ENCODE peak calls at places on chromosomes 11 and 22, in seven cellular contexts. M is WTC11; H is Right ventricle myocardium inferior; N is nucleus accumbens; O is activated T-helper 1 cell treated with anti-CD3 and anti-CD28 coated beads, Interleukin-12 subunit alpha, Interleukin-12 subunit beta, Interleukin-2, Interleukin-4 antibody, amounts not matched to agents 30 ng/mL and 10 ng/mL and 1 ng/mL, durations not matched to agents 14 hours and 24 hours and 36 hours; Z is ACHN; J is IMR-90. T is an unnamed sample.
A peak's percentile ranks its signal among the peaks of the same experiment; 100 is the strongest.

GRCh38 chr11:12042215-12042676 is 33.8 kb upstream of the DKK3 start:
- DNase-seq in M (no peak), J (peak; percentile 99), N (no peak), H (no peak), O (no peak), Z (peak; percentile 97), T (no peak)

GRCh38 chr22:50340157-50340879 is 2.8 kb upstream of the PPP6R2 start:
- DNase-seq in J (no peak), Z (peak; percentile 9), N (no peak), H (no peak), M (no peak), O (no peak), T (no peak)

GRCh38 chr22:39207141-39208012 is 37.4 kb downstream of the PDGFB start:
- DNase-seq in N (no peak), O (no peak), Z (no peak), J (peak; percentile 11), H (no peak), M (no peak), T (no peak)

GRCh38 chr11:11027271-11027670 is 169.4 kb upstream of the ZBED5 start:
- DNase-seq in H (no peak), O (no peak), Z (no peak), N (no peak), J (peak; percentile 85), M (no peak), T (no peak)

GRCh38 chr11:85086511-85087284 is 540.4 kb downstream of the DLG2 start:
- DNase-seq in O (no peak), M (no peak), J (peak; percentile 52), Z (no peak), N (no peak), H (no peak), T (no peak)

GRCh38 chr22:35022291-35022690 is 43.7 kb upstream of the ISX start:
- DNase-seq in M (no peak), O (no peak), H (no peak), Z (no peak), J (no peak), N (no peak), T (no peak)

GRCh38 chr22:45945621-45946020 is 31.3 kb downstream of the WNT7B start:
- DNase-seq in H (no peak), J (no peak), O (no peak), M (no peak), Z (no peak), N (no peak), T (no peak)

GRCh38 chr22:22531770-22532546 is 11.9 kb upstream of the ZNF280A start:
- DNase-seq in H (no peak), M (no peak), O (no peak), Z (no peak), J (no peak), N (no peak), T (no peak)

GRCh38 chr22:29226246-29226981 is 20.7 kb downstream of the EMID1 start:
- DNase-seq in N (no peak), O (no peak), M (no peak), H (no peak), Z (no peak), J (no peak), T (no peak)

GRCh38 chr11:23509023-23509422 is 648.7 kb upstream of the CCDC179 start:
- DNase-seq in H (no peak), Z (no peak), N (no peak), J (peak; percentile 88), O (no peak), M (no peak), T (no peak)

GRCh38 chr22:40345801-40346177 is 511 bp upstream of the ADSL start:
- DNase-seq in O (peak; percentile 41), H (no peak), M (peak; percentile 38), N (no peak), J (no peak), Z (peak; percentile 40), T (no peak)

GRCh38 chr11:46916669-46917108 is 1.7 kb downstream of the LRP4 start:
- DNase-seq in O (no peak), N (no peak), H (no peak), Z (peak; percentile 75), J (peak; percentile 78), M (peak; percentile 70), T (no peak)

GRCh38 chr11:21402274-21402673 is 732.9 kb downstream of the NELL1 start:
- DNase-seq in Z (no peak), O (no peak), M (no peak), H (no peak), J (no peak), N (no peak), T (no peak)

T was measured in GM12864.